ENCODE peak calls at places on chromosomes 2 and 18, in six cellular contexts. H, O, F, X, L and I are unnamed samples.

GRCh38 chr2:204743368-204743960 is 198.2 kb downstream of the PARD3B start:
- DNase-seq in X (no peak), L (no peak), O (no peak), F (no peak), H (no peak), I (no peak)

GRCh38 chr2:237859533-237860272 is at the start of gene RAMP1:
- DNase-seq in O (no peak), F (peak), X (no peak), H (no peak), L (no peak), I (no peak)

GRCh38 chr2:69386376-69386775 is 651 bp downstream of the GFPT1 start:
- DNase-seq in X (no peak), F (no peak), H (no peak), O (no peak), L (no peak), I (no peak)

GRCh38 chr2:227759411-227760113 is 13.9 kb downstream of the SCYGR8 start:
- DNase-seq in F (no peak), H (no peak), O (no peak), L (no peak), X (no peak), I (no peak)

GRCh38 chr2:209395652-209396051 is 28.2 kb upstream of the MAP2 start:
- DNase-seq in X (no peak), L (no peak), F (no peak), H (no peak), O (no peak), I (no peak)

GRCh38 chr2:127106457-127106997 is 427 bp downstream of the BIN1 start:
- DNase-seq in L (no peak), F (peak), H (peak), O (no peak), X (no peak), I (no peak)

GRCh38 chr2:228072669-228073068 is 108.8 kb downstream of the SPHKAP start:
- DNase-seq in H (no peak), L (no peak), X (no peak), O (no peak), F (no peak), I (no peak)

GRCh38 chr2:18413794-18414396 is 146.6 kb downstream of the RDH14 start:
- DNase-seq in O (peak), X (no peak), H (peak), F (no peak), L (peak), I (no peak)

GRCh38 chr2:120685403-120686297 is 50.0 kb upstream of the GLI2 start:
- DNase-seq in H (no peak), X (no peak), L (no peak), O (no peak), F (peak), I (no peak)

GRCh38 chr18:7575465-7576026 is 8.4 kb downstream of the PTPRM start:
- DNase-seq in L (no peak), X (no peak), F (no peak), O (no peak), H (no peak), I (no peak)

GRCh38 chr2:241064008-241064801 is 37.9 kb downstream of the MTERF4 start:
- DNase-seq in L (peak), F (peak), X (no peak), H (no peak), O (no peak), I (no peak)

GRCh38 chr18:59142274-59142673 is 2.6 kb downstream of the SEC11C start:
- DNase-seq in L (no peak), O (no peak), F (no peak), H (no peak), X (no peak), I (no peak)

GRCh38 chr2:53768233-53768542 is 584 bp downstream of the CHAC2 start:
- DNase-seq in O (no peak), H (peak), X (no peak), F (no peak), L (no peak), I (no peak)

GRCh38 chr2:231666171-231667095 is 41.9 kb upstream of the PTMA start:
- DNase-seq in X (peak), F (peak), L (peak), O (peak), H (peak), I (peak)

GRCh38 chr18:42436366-42436765 is 481.3 kb downstream of the PIK3C3 start:
- DNase-seq in F (no peak), L (no peak), O (no peak), X (no peak), H (no peak), I (no peak)

GRCh38 chr2:43008388-43008787 is 216.0 kb upstream of the HAAO start:
- DNase-seq in H (no peak), O (no peak), F (peak), X (no peak), L (no peak), I (no peak)

GRCh38 chr18:8701546-8702118 is 3.7 kb upstream of the MTCL1 start:
- DNase-seq in F (no peak), O (peak), L (no peak), H (no peak), X (no peak), I (peak)

GRCh38 chr2:21070322-21071257 is 26.7 kb upstream of the APOB start:
- DNase-seq in O (no peak), L (no peak), X (no peak), F (no peak), H (no peak), I (no peak)

GRCh38 chr18:32683044-32683443 is 89.8 kb downstream of the KLHL14 start:
- DNase-seq in X (no peak), H (no peak), F (no peak), O (no peak), L (no peak), I (no peak)

GRCh38 chr2:184463866-184464248 is 134.5 kb upstream of the ZNF804A start:
- DNase-seq in O (no peak), X (no peak), H (no peak), F (no peak), L (no peak), I (no peak)

GRCh38 chr2:73037947-73038585 is 33.4 kb downstream of the SFXN5 start:
- DNase-seq in L (no peak), O (no peak), F (no peak), H (no peak), X (no peak), I (no peak)

GRCh38 chr2:3651686-3652516 is 6.1 kb upstream of the ALLC start:
- DNase-seq in F (peak), H (peak), L (peak), O (no peak), X (no peak), I (no peak)

GRCh38 chr18:4352746-4353522 is 102.2 kb downstream of the DLGAP1 start:
- DNase-seq in F (no peak), H (peak), L (no peak), O (no peak), X (no peak), I (no peak)

GRCh38 chr2:160322320-160322719 is 122.2 kb upstream of the ITGB6 start:
- DNase-seq in H (no peak), F (no peak), O (no peak), X (no peak), L (no peak), I (no peak)

GRCh38 chr2:172448544-172449267 is 21.3 kb downstream of the ITGA6 start:
- DNase-seq in L (no peak), O (no peak), X (no peak), H (no peak), F (no peak), I (no peak)

GRCh38 chr2:218223046-218223445 is 6.1 kb downstream of the ARPC2 start:
- DNase-seq in O (no peak), F (no peak), X (no peak), H (no peak), L (no peak), I (no peak)

DNA sequence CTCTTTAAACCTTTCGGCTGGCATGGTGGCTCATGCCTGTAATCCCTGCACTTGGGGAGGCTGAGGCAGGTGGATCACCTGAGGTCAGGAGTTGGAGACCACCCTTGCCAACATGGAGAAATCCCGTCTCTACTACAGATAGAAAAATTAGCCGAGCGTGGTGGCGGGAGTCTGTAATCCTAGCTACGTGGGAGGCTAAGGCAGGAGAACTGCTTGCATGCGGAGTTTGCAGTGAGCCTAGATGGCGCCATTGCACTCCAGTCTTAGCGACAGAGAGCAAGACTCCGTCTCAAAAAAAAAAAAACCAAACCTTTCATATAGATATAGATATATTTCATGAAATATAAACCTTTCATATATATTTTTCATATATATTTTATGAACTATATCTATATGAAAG is 864.7 kb downstream of the TRIB2 start:
- DNase-seq in F (no peak), H (peak), X (no peak), L (no peak), O (no peak), I (no peak)
- TF ChIP-seq CTCF in F (no peak), H (peak), X (no peak), L (no peak), O (no peak), I (no peak)

DNA sequence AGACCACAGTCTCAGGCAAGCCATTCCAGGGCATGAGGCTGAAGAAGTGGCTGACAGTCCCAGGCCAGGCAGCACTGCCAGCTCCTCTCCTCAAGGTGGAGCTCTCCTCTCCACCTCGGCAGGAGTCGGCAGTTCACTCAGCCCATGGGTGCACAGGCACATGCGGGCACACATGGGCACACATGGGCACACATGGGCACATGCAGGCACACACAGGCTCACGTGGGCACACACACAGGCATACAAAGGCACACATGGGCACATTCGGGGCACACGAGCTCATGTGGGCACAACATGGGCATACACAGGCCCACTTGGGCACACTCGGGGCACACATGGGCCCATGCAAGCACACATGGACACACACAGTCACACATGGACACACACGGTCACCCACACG is 65.3 kb upstream of the TAF1B start:
- DNase-seq in O (no peak), F (peak), L (no peak), H (peak), X (no peak), I (no peak)
- TF ChIP-seq CTCF in O (peak), F (no peak), L (peak), H (peak), X (peak), I (no peak)

GRCh38 chr2:47014564-47015051 is 99.0 kb upstream of the MCFD2 start:
- DNase-seq in X (no peak), H (no peak), L (peak), F (no peak), O (no peak), I (no peak)

GRCh38 chr2:47016172-47016913 is 100.7 kb upstream of the MCFD2 start:
- DNase-seq in X (peak), O (peak), F (no peak), L (peak), H (peak), I (peak)

GRCh38 chr2:47013383-47013782 is 97.8 kb upstream of the MCFD2 start:
- DNase-seq in X (no peak), O (no peak), H (no peak), F (no peak), L (no peak), I (no peak)

GRCh38 chr2:47015730-47016129 is 100.1 kb upstream of the MCFD2 start:
- DNase-seq in F (no peak), H (no peak), O (no peak), L (no peak), X (no peak), I (no peak)

DNA sequence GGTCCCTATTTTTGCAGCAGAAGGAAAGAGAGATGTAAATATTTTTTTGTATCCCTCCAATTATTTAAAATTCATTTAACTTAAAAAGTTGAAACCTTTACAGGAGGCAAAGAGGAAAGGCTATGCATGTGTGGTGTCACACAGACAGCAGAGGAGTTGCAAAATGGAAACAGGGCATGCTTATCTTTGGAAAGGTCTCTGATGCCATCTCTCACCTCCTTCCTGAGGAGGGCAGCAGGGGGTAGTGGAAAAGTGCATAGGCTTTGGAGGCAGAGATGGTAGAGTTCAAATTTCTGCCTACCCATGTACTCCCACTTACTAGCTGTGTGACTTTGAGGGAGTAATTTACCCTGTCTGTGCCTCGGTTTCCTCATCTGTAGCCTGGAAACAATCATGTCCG is 99.6 kb upstream of the MCFD2 start:
- DNase-seq in O (no peak), F (no peak), H (peak), X (no peak), L (no peak), I (no peak)
- TF ChIP-seq CTCF in O (no peak), F (no peak), H (no peak), X (peak), L (peak), I (peak)

DNA sequence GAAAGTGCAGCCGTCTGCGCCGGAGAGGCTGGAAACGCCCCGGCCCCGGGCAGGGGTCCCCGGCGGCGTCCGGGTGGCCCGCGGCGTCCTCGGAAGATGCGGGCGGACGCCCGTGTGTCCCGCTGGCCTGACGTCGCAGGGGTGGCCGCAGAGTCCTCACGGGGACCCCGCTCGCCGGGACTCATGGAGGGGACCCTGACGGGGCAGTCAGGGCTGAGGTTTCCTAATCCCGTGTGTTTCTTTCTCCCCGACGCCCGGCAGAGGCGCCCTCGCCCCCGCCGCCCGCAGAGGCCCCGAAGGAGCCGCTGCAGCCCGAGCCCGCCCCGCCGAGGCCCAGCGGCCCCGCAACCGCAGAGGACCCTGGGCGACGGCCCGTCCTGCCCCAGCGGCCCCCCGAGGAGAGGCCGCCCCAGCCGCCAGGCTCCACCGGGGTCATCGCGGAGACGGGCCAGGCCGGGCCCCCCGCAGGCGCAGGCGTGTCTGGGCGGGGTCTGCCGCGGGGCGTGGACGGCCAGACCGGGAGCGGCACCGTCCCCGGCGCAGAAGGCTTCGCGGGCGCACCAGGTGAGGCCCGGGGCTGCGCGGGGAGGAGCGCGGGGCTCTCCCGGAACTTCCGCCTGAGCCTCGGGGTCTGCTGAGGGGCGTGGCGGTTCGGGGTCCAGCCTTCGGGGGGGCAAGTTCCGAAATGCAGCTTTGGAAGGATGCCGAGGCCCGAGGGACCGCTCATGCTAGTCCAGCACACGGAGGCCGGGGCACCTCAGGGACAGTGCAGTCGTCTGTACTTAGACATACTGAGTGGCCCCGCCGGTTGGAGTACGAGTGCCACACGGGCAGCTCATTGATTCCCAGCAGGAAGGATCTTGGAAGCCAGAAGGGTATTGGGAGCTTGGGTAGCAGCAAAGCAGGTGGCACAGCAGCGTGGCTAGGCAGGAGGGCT is 60.0 kb downstream of the EMILIN2 start:
- DNase-seq in H (peak), F (peak), O (no peak), X (no peak), L (no peak), I (no peak)
- TF ChIP-seq CTCF in H (no peak), F (no peak), O (peak), X (no peak), L (peak), I (peak)

DNA sequence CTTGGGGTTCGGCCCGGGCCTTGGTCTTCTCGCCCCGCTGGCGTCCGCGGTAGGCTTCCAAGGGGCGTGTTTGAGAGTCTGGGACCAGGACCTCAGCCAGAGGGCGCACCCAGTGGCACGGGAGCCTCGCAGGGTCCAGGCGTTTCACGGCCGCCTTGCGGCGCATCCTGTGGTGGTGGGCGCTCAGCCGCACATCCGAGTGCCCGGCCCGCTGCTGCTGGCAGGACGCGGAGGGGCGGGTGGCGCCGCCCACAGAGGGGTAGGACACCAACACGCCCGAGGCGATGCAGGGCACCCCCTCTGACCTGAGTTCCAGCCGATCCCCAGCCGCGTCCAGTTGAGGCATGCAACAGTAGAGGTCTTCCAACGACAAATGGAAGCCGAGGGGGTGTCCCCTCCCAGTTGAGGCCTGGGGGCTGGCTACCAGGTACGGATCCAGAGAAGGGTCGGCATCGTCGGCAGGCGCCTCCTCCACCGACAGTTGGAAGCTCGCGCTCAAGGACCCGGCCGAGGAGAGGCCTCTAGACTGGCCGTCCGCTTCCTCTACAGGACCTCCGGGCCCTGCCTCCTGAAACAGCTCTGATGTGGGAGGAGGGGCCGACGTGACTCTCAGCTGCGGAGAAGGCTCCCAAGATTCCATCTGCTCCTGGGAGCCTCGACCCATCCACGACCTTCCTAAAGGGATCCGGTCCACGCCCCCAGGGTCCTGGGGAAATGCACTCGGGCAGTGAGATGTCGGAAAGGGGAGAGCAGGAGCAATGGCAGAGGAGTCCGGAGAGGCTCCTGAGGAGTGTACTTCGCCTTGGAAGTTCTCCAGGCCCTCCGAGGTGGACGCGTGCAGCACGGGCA is 6.3 kb downstream of the C2orf81 start:
- DNase-seq in X (no peak), H (no peak), L (no peak), F (peak), O (no peak), I (no peak)
- TF ChIP-seq CTCF in X (peak), H (no peak), L (no peak), F (peak), O (no peak), I (peak)

GRCh38 chr2:216064684-216065083 is 16.9 kb downstream of the PECR start:
- DNase-seq in L (no peak), F (no peak), O (no peak), H (no peak), X (no peak), I (no peak)

GRCh38 chr2:216066255-216066654 is 15.4 kb downstream of the PECR start:
- DNase-seq in X (no peak), F (no peak), O (peak), H (no peak), L (no peak), I (no peak)

GRCh38 chr2:216069028-216069427 is 12.6 kb downstream of the PECR start:
- DNase-seq in H (no peak), F (no peak), L (no peak), X (no peak), O (no peak), I (no peak)

GRCh38 chr2:216059233-216059834 is 22.3 kb downstream of the PECR start:
- DNase-seq in H (peak), O (no peak), X (no peak), F (no peak), L (no peak), I (no peak)

DNA sequence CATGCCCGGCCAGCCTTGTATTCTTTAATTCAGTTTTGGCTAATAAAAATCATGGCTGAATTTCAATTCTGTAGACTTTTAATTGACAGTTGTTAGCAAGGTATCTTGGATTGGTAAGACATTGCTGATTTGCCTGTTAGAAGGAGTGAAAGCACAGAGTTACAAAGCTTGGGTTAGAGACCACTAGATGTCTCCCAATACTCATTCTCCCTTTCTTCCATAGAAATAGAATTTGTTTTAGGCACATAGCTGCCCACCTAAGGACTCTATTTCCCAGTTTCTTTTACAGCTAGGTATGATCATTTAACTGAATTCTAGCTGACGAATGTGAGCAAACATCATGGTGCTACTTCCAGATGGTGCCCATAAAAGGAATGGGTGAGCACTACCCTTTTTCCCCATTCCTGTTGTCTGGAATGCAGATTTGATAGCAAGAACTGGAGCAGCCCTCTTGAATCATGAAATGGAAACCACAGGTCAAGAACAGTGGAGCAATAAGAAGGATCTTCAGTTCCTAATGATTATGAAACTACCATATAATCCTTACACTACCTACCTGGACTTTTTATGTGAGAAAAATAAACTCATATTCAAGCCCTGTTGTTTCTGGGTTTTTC is 17.5 kb downstream of the PECR start:
- DNase-seq in H (peak), L (no peak), F (no peak), X (no peak), O (no peak), I (no peak)
- TF ChIP-seq CTCF in H (no peak), L (no peak), F (no peak), X (no peak), O (no peak), I (no peak)

GRCh38 chr18:25561923-25562322 is 210.0 kb upstream of the ZNF521 start:
- DNase-seq in H (peak), F (no peak), L (no peak), X (no peak), O (peak), I (peak)
- TF ChIP-seq CTCF in H (peak), F (no peak), L (peak), X (peak), O (peak), I (peak)